ENCODE peak calls at places on chromosomes 11 and 22, in eight cellular contexts. F is stomach, Y is HepG2, S is spleen, Z is transverse colon, O is upper lobe of left lung, M is breast epithelium, A is sigmoid colon. E is an unnamed sample. For H3K4me1, the result is how much of the 10 kb centered on the place peaks cover.

GRCh38 chr11:1207451-1208360 is 15.2 kb upstream of the MUC5B start:
- DNase-seq in F (no peak), Y (no peak), S (peak), Z (no peak), O (peak), M (peak), A (peak), E (peak)

GRCh38 chr11:115409691-115410220 is 94.5 kb downstream of the CADM1 start:
- DNase-seq in F (no peak), Y (peak), S (no peak), Z (no peak), O (no peak), M (no peak), A (no peak), E (no peak)

GRCh38 chr22:35327690-35328471 is 28.2 kb downstream of the TOM1 start:
- DNase-seq in F (no peak), Y (no peak), S (peak), Z (no peak), O (peak), M (no peak), A (peak), E (no peak)

GRCh38 chr11:24965780-24966179 is 468.9 kb downstream of the LUZP2 start:
- DNase-seq in F (no peak), Y (no peak), S (no peak), Z (no peak), O (no peak), M (no peak), A (no peak), E (no peak)

GRCh38 chr11:86608251-86608799 is 64.1 kb downstream of the ME3 start:
- DNase-seq in F (peak), Y (peak), S (no peak), Z (peak), O (no peak), M (peak), A (peak), E (no peak)

GRCh38 chr11:111429066-111429506 is 50.0 kb upstream of the POU2AF1 start:
- DNase-seq in F (peak), Y (peak), S (no peak), Z (peak), O (no peak), M (no peak), A (peak), E (peak)

GRCh38 chr11:19367051-19367709 is 126.4 kb upstream of the E2F8 start:
- DNase-seq in F (no peak), Y (no peak), S (no peak), Z (no peak), O (no peak), M (no peak), A (no peak), E (no peak)

GRCh38 chr11:119335091-119335654 is 846 bp downstream of the RNF26 start:
- DNase-seq in F (no peak), Y (no peak), S (no peak), Z (no peak), O (peak), M (no peak), A (no peak), E (no peak)

GRCh38 chr11:11332141-11332710 is 20.8 kb downstream of the CSNK2A3 start:
- DNase-seq in F (no peak), Y (no peak), S (no peak), Z (no peak), O (no peak), M (no peak), A (no peak), E (no peak)

GRCh38 chr22:46576556-46577351 is 39.3 kb upstream of the CELSR1 start:
- DNase-seq in F (peak), Y (no peak), S (peak), Z (peak), O (peak), M (no peak), A (peak), E (peak)

GRCh38 chr11:121655481-121656332 is 202.9 kb upstream of the SORL1-AS1 start:
- DNase-seq in F (peak), Y (peak), S (peak), Z (peak), O (peak), M (peak), A (peak), E (peak)

GRCh38 chr22:19990609-19991394 is 25.8 kb downstream of the ARVCF start:
- DNase-seq in F (no peak), Y (no peak), S (no peak), Z (no peak), O (peak), M (no peak), A (no peak), E (no peak)

GRCh38 chr11:122707111-122707510 is 51.6 kb downstream of the UBASH3B start:
- DNase-seq in F (no peak), Y (no peak), S (no peak), Z (no peak), O (no peak), M (no peak), A (no peak), E (no peak)
- TF ChIP-seq POLR2AphosphoS5 in F (no peak), Y (no peak), S (no peak), Z (no peak), O (no peak), M (no peak), A (no peak), E (no peak)

DNA sequence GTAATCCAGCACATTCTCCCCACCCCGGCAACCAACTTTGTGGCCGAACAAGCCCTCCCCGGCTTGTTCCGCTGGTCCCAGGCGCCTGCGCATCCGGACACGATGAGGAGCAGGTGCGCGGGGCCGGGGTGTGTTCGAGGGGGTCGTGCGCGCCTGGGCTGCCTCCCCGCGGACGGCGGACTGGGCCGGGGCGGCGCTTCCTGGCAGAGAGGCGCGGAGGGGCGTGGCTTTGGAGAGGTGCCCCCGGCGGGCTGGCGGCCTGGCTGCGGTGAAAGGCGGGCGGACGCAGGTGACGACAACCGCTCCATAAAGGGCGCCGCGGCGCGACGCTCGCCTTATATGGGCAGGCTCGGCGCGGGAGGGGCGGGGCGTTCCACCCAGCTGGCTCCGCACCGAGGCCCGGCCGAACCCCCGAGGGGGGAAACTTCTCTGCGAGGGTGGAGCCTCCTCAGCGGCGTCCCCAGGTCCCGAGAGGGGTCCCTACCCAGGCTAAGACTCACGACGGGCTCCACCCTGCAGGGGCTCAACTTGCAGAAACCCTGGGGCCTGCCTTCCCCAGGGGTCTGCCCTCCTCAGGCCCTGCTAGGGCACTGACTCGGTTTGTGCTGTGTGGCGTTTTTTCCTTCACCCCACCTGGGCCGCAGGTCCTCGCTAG is 26.4 kb downstream of the TXN2 start:
- DNase-seq in F (peak), Y (no peak), S (peak), Z (peak), O (peak), M (peak), A (peak), E (peak)
- H3K4me1 ChIP-seq in F (half or more), Y (half or more), S (half or more), Z (half or more), O (half or more), M (under half), A (under half), E (under half)

GRCh38 chr22:42026705-42027104 is 28.1 kb downstream of the WBP2NL start:
- DNase-seq in F (no peak), Y (no peak), S (no peak), Z (no peak), O (no peak), M (no peak), A (no peak), E (no peak)
- TF ChIP-seq POLR2A in F (no peak), Y (no peak), S (no peak), Z (no peak), O (no peak), M (no peak), A (no peak), E (no peak)

GRCh38 chr11:75328426-75329277 is 22.8 kb downstream of the ARRB1 start:
- DNase-seq in F (peak), Y (peak), S (peak), Z (peak), O (no peak), M (peak), A (peak), E (peak)
- TF ChIP-seq POLR2AphosphoS5 in F (peak), Y (no peak), S (no peak), Z (peak), O (peak), M (no peak), A (no peak), E (no peak)

DNA sequence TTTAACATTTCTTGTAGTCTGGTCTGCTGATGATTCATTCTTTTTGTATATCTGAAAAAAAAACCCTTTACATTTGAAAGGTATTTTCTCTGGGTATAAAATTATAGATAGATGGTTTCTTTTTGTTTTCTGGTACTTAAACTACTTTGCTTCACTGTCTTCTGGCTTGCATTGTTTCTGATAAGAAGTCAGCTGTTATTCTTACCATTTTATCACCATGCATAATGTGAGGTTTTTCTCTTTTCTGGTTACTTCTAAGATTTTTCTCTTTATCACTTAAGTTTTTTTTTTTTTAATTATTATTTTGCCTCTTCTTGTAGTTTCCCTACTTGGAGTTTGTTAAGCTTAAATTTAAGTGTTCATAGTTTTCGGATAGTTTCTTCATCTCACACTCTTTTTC is 84.7 kb downstream of the HSD17B12 start:
- DNase-seq in F (no peak), Y (no peak), S (no peak), Z (no peak), O (no peak), M (no peak), A (no peak), E (no peak)
- H3K4me1 ChIP-seq in F (under half), Y (under half), S (under half), Z (under half), O (under half), M (under half), A (under half), E (under half)

GRCh38 chr11:46017341-46017740 is 94.9 kb downstream of the LARGE2 start:
- DNase-seq in F (no peak), Y (no peak), S (no peak), Z (no peak), O (no peak), M (no peak), A (no peak), E (no peak)
- TF ChIP-seq POLR2A in F (no peak), Y (no peak), S (no peak), Z (no peak), O (no peak), M (no peak), A (no peak), E (no peak)

GRCh38 chr22:28799125-28799833 is 1.1 kb downstream of the XBP1 start:
- DNase-seq in F (no peak), Y (peak), S (no peak), Z (peak), O (no peak), M (no peak), A (peak), E (peak)

GRCh38 chr22:28801845-28802594 is 1.7 kb upstream of the XBP1 start:
- DNase-seq in F (peak), Y (peak), S (no peak), Z (peak), O (no peak), M (no peak), A (no peak), E (no peak)

GRCh38 chr22:28799834-28800307 is 498 bp downstream of the XBP1 start:
- DNase-seq in F (peak), Y (no peak), S (peak), Z (peak), O (peak), M (peak), A (peak), E (peak)

GRCh38 chr22:28800308-28801041 is at the start of gene XBP1:
- DNase-seq in F (peak), Y (peak), S (peak), Z (peak), O (peak), M (peak), A (peak), E (peak)

DNA sequence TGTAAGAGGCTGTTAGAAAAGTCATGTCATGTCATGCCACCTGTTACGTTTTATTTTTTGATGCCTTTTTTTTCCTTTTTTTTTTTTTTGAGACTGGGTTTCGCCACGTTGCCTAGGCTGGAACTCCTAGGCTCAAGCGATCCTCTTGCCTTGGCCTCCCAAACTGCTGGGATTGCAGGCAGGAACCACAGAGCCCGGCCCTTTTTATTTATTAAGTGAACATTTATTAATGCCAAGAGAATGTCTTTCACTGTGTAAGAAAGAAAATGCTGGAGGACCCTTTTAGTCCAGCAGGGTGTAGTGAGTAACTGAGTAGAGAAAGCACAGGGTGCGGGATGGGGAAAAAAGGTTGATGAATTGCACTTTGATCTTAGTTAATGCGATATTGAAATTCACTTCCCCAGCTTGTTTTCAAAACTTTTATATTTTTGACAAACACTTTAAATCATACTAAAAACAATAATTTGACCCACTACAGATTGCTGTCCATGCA is 2.3 kb upstream of the XBP1 start:
- DNase-seq in F (no peak), Y (peak), S (no peak), Z (no peak), O (no peak), M (no peak), A (no peak), E (no peak)
- TF ChIP-seq POLR2AphosphoS5 in F (no peak), Y (no peak), S (no peak), Z (no peak), O (no peak), M (no peak), A (no peak), E (no peak)

GRCh38 chr11:114081641-114082414 is 22.3 kb downstream of the ZBTB16 start:
- DNase-seq in F (no peak), Y (no peak), S (no peak), Z (no peak), O (no peak), M (no peak), A (peak), E (no peak)
- H3K4me1 ChIP-seq in F (half or more), Y (half or more), S (half or more), Z (half or more), O (half or more), M (under half), A (half or more), E (half or more)

E was measured in suprapubic skin.